ENCODE peak calls at places on chromosomes 1 and 21, in four cellular contexts. Y is naive thymus-derived CD4-positive, alpha-beta T cell; N is AG04450; Z is epithelial cell of proximal tubule. H is an unnamed sample.

GRCh38 chr1:15444476-15445389 is 6.5 kb downstream of the CTRC start:
- DNase-seq in Y (no peak), N (no peak), Z (no peak), H (no peak)

GRCh38 chr1:12447301-12447700 is 170.7 kb downstream of the DHRS3 start:
- DNase-seq in Y (no peak), N (no peak), Z (peak; percentile 63), H (no peak)

GRCh38 chr1:91731815-91732214 is 154.1 kb downstream of the TGFBR3 start:
- DNase-seq in Y (peak; percentile 41), N (no peak), Z (peak; percentile 91), H (no peak)

GRCh38 chr1:77683142-77683835 is 831 bp upstream of the ZZZ3 start:
- DNase-seq in Y (peak; percentile 92), N (peak; percentile 72), Z (peak; percentile 22), H (peak; percentile 63)

GRCh38 chr1:90707363-90707710 is 9.8 kb downstream of the BARHL2 start:
- DNase-seq in Y (no peak), N (no peak), Z (no peak), H (peak; percentile 19)

GRCh38 chr21:45461806-45462341 is 56.9 kb downstream of the COL18A1 start:
- DNase-seq in Y (no peak), N (no peak), Z (no peak), H (no peak)

GRCh38 chr1:11339346-11340247 is 66.6 kb downstream of the UBIAD1 start:
- DNase-seq in Y (no peak), N (no peak), Z (no peak), H (no peak)

GRCh38 chr1:232992227-232992626 is 41.8 kb downstream of the NTPCR start:
- DNase-seq in Y (no peak), N (no peak), Z (no peak), H (no peak)

GRCh38 chr1:89953072-89953626 is 41.8 kb upstream of the ZNF326 start:
- DNase-seq in Y (no peak), N (peak; percentile 47), Z (peak; percentile 94), H (peak; percentile 62)

GRCh38 chr1:30670195-30671060 is 53.0 kb downstream of the MATN1 start:
- DNase-seq in Y (no peak), N (no peak), Z (no peak), H (no peak)

GRCh38 chr1:174358344-174358743 is 89.4 kb upstream of the GPR52 start:
- DNase-seq in Y (no peak), N (no peak), Z (no peak), H (no peak)

GRCh38 chr21:32795376-32795775 is 23.8 kb upstream of the PAXBP1 start:
- DNase-seq in Y (no peak), N (no peak), Z (no peak), H (no peak)

GRCh38 chr1:151502035-151502728 is 9.0 kb upstream of the CGN start:
- DNase-seq in Y (no peak), N (no peak), Z (no peak), H (no peak)

GRCh38 chr1:1437033-1437903 is 1.8 kb downstream of the VWA1 start:
- DNase-seq in Y (no peak), N (no peak), Z (no peak), H (no peak)
- H3K4me3 ChIP-seq in Y (no peak overlapping the region), N (no peak overlapping the region), Z (peak overlapping the region; percentile 47), H (peak overlapping the region; percentile 59)

GRCh38 chr1:47180603-47181094 is 9.2 kb downstream of the PDZK1IP1 start:
- DNase-seq in Y (no peak), N (no peak), Z (no peak), H (no peak)

GRCh38 chr1:47181095-47181954 is 8.5 kb downstream of the PDZK1IP1 start:
- DNase-seq in Y (no peak), N (no peak), Z (no peak), H (no peak)

GRCh38 chr1:47179023-47179987 is 10.5 kb downstream of the PDZK1IP1 start:
- DNase-seq in Y (peak; percentile 81), N (peak; percentile 83), Z (no peak), H (peak; percentile 80)

GRCh38 chr1:47178665-47179022 is 11.2 kb downstream of the PDZK1IP1 start:
- DNase-seq in Y (no peak), N (no peak), Z (no peak), H (no peak)

DNA sequence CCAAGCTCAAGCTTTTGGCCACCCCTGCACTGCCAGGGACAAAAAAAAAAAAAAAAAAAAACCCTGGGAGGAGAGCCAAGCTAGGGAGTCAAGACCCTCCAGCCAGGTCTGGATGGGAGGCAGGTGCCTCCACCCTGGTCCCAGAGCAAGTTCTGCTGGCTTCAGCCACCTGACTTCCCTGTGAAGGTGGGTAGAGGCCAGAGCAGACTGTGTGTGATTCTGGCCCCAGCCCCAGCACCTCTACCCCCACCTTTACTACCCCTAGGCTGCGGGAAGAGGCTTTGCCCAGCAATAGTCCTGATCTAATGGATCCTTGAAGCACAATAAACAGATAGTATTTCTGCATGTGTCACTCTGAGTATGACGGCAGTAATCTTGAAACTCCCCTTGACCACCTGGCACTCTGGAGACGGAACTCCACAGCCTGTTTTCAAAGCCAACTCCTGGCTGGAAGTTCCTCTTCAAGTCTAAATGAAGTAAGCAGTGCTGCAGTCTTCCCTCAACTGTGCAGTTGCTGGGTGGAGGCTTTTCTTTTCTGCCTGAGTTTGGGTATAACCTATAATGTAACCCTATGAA is 9.8 kb downstream of the PDZK1IP1 start:
- DNase-seq in Y (no peak), N (no peak), Z (no peak), H (no peak)
- H3K4me3 ChIP-seq in Y (no peak overlapping the region), N (no peak overlapping the region), Z (peak overlapping the region; percentile 57), H (peak overlapping the region; percentile 43)

DNA sequence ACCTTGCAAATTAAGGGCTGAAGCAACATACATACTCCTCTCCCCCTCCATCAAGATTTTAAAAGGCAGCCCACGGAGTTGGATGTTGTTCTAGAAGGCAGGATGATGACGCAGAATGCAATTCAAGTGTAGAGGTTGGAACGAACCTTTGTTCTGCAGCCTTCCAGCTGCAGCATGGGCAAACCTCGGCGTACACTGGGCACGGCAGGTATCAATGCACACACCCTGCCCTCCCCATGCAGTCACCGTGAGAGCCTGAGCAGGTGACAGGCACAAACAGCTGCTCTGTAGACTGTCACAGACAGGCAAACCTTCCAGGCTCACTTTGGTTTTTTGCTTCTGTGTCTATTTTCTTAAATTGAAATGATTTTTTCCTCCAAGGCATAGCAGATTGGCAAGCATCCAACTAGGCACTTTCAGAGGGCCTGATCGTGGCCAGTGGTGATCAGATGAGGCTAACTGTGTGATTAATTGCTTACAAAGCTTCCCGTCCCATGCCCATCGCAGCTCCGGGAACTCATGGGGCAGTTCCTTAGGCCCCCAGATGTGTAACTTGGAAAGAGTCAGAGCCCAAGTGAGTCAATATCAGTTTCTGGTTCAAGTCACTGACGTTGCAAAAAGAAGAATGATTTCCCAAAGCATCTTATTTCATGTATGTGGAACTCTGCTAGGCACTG is 82.3 kb downstream of the ITPKB start:
- DNase-seq in Y (no peak), N (no peak), Z (no peak), H (peak; percentile 67)
- H3K4me3 ChIP-seq in Y (peak overlapping the region; percentile 18), N (no peak overlapping the region), Z (no peak overlapping the region), H (no peak overlapping the region)

GRCh38 chr1:43285269-43285986 is at the start of gene C1orf210:
- DNase-seq in Y (no peak), N (no peak), Z (no peak), H (no peak)
- H3K4me3 ChIP-seq in Y (no peak within 1 kb of the TSS), N (no peak within 1 kb of the TSS), Z (peak within 1 kb of the TSS; percentile 18), H (no peak within 1 kb of the TSS)

GRCh38 chr1:20786310-20787099 is 602 bp downstream of the HP1BP3 start:
- DNase-seq in Y (peak; percentile 99), N (peak; percentile 81), Z (no peak), H (peak; percentile 80)

GRCh38 chr1:20787775-20788488 is 825 bp upstream of the HP1BP3 start:
- DNase-seq in Y (no peak), N (no peak), Z (peak; percentile 37), H (peak; percentile 8)

GRCh38 chr1:20787100-20787774 is at the start of gene HP1BP3:
- DNase-seq in Y (peak; percentile 90), N (peak; percentile 15), Z (peak; percentile 12), H (peak; percentile 44)

GRCh38 chr1:20790785-20791184 is 3.7 kb upstream of the HP1BP3 start:
- DNase-seq in Y (no peak), N (no peak), Z (no peak), H (no peak)

DNA sequence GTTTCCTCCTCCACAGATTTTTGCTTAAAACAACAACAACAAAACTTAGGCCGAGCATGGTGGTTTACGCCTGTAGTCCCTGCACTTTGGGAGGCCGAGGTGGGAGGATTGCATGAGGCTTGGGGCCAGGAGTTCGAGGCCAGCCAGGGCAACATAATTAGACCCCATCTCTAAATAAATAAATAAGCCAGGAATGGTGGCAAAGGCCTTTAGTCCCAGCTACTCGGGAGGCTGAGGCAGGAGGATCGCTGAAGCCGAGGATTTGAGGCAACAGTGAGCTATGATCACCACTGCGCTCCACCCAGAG is 1.3 kb upstream of the HP1BP3 start:
- DNase-seq in Y (no peak), N (no peak), Z (no peak), H (no peak)
- H3K4me3 ChIP-seq in Y (no peak overlapping the region), N (no peak overlapping the region), Z (no peak overlapping the region), H (no peak overlapping the region)

DNA sequence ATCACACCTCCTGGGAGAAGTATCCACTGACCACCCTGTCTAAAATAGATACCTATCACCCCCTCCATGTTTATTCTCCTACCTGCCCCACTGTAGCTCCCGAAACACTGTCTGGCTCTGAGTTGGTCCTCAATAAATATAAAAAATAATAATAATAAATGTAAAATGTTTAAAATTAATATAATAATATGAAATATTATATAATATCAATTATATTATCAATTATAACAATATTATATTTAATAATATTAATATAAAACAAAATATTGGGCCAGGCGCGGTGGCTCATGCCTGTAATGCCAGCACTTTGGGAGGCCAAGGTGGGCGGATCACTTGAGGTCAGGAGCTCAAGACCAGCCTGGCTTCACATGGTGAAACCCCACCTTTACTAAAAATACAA is 52.3 kb upstream of the TIAM1 start:
- DNase-seq in Y (no peak), N (no peak), Z (no peak), H (no peak)
- H3K4me3 ChIP-seq in Y (no peak overlapping the region), N (no peak overlapping the region), Z (no peak overlapping the region), H (no peak overlapping the region)